ENCODE peak calls at places on chromosomes 4 and X, in five cellular contexts. R, J, D, U and M are unnamed samples.

GRCh38 chr4:97404876-97405523 is 738.3 kb downstream of the STPG2 start:
- DNase-seq in D (no peak), J (no peak), U (no peak), R (no peak), M (no peak)

GRCh38 chrX:153708415-153708814 is 15.8 kb downstream of the BCAP31 start:
- DNase-seq in D (no peak), R (no peak), J (peak), U (no peak), M (peak)

GRCh38 chr4:39335566-39335965 is 30.6 kb downstream of the RFC1 start:
- DNase-seq in U (no peak), R (no peak), J (no peak), D (no peak), M (no peak)

GRCh38 chr4:184097815-184098214 is 119.9 kb downstream of the ENPP6 start:
- DNase-seq in J (no peak), R (no peak), U (no peak), D (no peak), M (no peak)

GRCh38 chr4:156889616-156890594 is 81.7 kb downstream of the PDGFC start:
- DNase-seq in R (no peak), U (peak), D (no peak), J (no peak), M (no peak)

GRCh38 chrX:21985332-21985777 is 44.8 kb downstream of the SMS start:
- DNase-seq in U (peak), J (peak), R (peak), D (peak), M (peak)

GRCh38 chr4:166091146-166091545 is 218.1 kb downstream of the TLL1 start:
- DNase-seq in D (no peak), R (no peak), U (no peak), J (no peak), M (no peak)

GRCh38 chr4:53832549-53832948 is 231.9 kb downstream of the CHIC2 start:
- DNase-seq in R (no peak), U (no peak), D (no peak), J (no peak), M (no peak)

GRCh38 chr4:169583563-169583962 is 28.8 kb downstream of the NEK1 start:
- DNase-seq in U (no peak), J (no peak), R (no peak), D (no peak), M (no peak)

GRCh38 chrX:41491267-41492004 is 44.3 kb downstream of the NYX start:
- DNase-seq in U (no peak), J (no peak), D (no peak), R (no peak), M (no peak)

GRCh38 chr4:11805837-11806236 is 377.1 kb upstream of the HS3ST1 start:
- DNase-seq in U (no peak), D (peak), J (no peak), R (no peak), M (no peak)

GRCh38 chrX:130083107-130083490 is 27.2 kb downstream of the ELF4 start:
- DNase-seq in R (no peak), J (no peak), U (no peak), D (no peak), M (no peak)

GRCh38 chrX:130083656-130084382 is 26.5 kb downstream of the ELF4 start:
- DNase-seq in R (no peak), D (peak), J (no peak), U (no peak), M (no peak)

GRCh38 chrX:130080791-130081367 is 29.4 kb downstream of the ELF4 start:
- DNase-seq in D (no peak), U (no peak), J (no peak), R (no peak), M (no peak)

GRCh38 chrX:130081421-130082045 is 28.8 kb downstream of the ELF4 start:
- DNase-seq in R (no peak), D (no peak), J (no peak), U (no peak), M (no peak)

DNA sequence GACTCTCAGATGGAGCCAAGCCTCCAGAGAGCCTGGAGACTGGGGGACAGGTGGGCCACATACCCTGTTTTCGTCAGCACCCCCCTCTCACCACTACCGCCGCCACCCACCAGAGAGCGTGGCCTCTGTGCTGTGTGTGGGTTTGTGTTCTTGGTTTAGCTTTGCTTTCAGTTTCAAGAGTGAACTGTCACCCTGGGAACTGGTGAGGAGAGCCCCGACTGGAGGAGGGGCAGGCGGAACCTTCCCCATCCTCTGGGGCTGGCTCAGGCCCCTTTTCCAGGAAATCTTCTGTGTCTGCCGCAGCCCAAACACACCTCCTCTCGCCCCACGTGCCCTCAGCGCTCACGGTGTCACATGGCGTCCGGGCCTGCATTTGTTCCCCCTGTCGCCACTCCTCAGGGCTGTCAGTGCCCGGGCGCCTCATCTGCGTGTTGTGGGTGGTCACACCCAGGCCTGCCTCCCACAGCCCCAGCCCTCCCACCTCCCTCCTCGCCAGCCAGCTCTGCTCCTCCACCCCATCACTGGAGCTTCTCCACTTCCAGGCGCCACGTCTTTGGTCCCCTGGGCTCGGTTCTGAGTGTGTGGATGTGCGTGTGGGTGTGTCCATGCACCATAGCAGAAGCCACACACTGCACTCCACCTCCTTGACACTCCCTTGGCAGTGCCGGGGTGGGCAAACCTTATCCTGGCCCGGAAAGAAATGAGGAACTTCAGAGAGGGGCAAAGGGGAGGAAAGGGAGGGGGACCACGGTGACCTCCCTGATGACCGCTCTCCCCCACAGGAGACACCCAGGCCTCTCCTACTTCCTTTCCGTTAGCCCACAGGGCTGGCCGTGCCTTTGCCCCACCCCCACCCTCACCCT is 27.8 kb downstream of the ELF4 start:
- DNase-seq in D (peak), J (no peak), U (peak), R (peak), M (no peak)
- TF ChIP-seq CTCF in D (no peak), J (no peak), U (no peak), R (peak), M (no peak)

DNA sequence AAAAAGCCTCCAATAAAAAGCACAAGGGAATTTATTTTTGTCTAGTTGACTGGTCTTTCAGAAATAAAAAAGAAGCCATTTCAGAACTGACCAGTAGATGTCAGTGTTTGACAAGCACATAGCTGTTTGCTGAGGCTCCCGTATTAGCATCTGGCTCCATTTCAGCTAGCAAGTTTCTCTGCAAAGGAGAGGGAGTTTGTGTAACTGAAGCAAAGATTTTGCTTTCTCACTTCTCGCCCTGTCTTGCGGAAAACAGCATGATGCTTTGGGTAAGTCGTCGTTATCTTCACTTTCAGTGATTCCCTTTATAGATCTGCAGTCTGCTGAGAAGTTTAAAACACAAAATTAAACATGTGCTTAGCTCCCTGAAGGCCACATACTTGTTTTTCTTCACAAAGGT is 85.5 kb downstream of the CT47B1 start:
- DNase-seq in R (peak), J (peak), U (no peak), D (peak), M (no peak)
- TF ChIP-seq CTCF in R (peak), J (peak), U (peak), D (no peak), M (peak)

DNA sequence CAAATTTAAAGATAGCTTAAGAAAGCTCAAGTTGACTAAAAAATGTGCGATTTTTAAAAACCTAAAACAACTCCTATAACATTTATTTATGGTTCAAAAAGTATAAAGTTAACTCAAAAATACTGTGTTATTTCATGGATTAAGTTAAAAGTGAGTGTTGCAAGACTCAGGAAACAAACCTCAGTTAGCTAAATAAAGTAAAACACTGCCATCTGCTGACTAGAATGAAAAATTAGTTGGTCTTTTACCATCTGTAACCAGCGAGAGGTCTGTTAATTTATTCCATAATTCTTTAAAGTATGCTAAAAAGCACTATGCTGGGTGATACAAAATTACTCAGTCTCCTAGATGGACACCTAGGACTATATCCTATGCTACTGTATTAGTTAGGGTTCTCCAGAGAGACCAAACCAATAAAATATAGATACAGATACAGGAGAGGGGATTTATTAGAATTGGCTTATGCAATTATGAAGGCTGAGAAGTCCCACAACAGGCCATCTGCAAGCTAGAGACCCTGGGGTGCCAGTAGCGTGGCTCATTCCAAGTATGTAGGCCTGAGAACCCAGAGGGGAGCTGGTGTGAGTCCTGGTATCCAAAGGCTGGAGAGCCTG is 4.9 kb upstream of the WDFY3 start:
- DNase-seq in J (no peak), R (no peak), D (peak), U (no peak), M (no peak)
- TF ChIP-seq CTCF in J (peak), R (peak), D (peak), U (peak), M (peak)

GRCh38 chr4:57443308-57444243 is 333.4 kb upstream of the IGFBP7 start:
- DNase-seq in R (no peak), D (no peak), U (no peak), J (no peak), M (no peak)
- TF ChIP-seq CTCF in R (no peak), D (no peak), U (no peak), J (no peak), M (no peak)

GRCh38 chrX:106415276-106415895 is 196.4 kb upstream of the RADX start:
- DNase-seq in R (no peak), J (peak), D (peak), U (no peak), M (no peak)
- TF ChIP-seq CTCF in R (peak), J (peak), D (peak), U (peak), M (peak)

GRCh38 chr4:80412322-80412721 is 76.8 kb downstream of the CFAP299 start:
- DNase-seq in D (no peak), J (no peak), U (no peak), R (no peak), M (no peak)
- TF ChIP-seq CTCF in D (no peak), J (no peak), U (no peak), R (no peak), M (no peak)

GRCh38 chr4:77631276-77631675 is 25.7 kb downstream of the CXCL13 start:
- DNase-seq in R (no peak), J (no peak), D (no peak), U (no peak), M (no peak)
- TF ChIP-seq CTCF in R (no peak), J (no peak), D (no peak), U (no peak), M (no peak)

GRCh38 chr4:100278567-100278966 is 88.3 kb upstream of the DDIT4L start:
- DNase-seq in R (no peak), D (no peak), J (no peak), U (no peak), M (no peak)
- TF ChIP-seq CTCF in R (no peak), D (no peak), J (no peak), U (no peak), M (no peak)

GRCh38 chrX:40158036-40158706 is 60.4 kb upstream of the BCOR start:
- DNase-seq in D (peak), R (no peak), J (peak), U (peak), M (no peak)
- TF ChIP-seq CTCF in D (peak), R (no peak), J (peak), U (peak), M (peak)

GRCh38 chr4:88422403-88422802 is 34.5 kb upstream of the HERC5 start:
- DNase-seq in U (no peak), R (no peak), D (no peak), J (no peak), M (no peak)
- TF ChIP-seq CTCF in U (no peak), R (no peak), D (no peak), J (no peak), M (no peak)